ENCODE peak calls at places on chromosome 17, in nine cellular contexts. G is HuH-7.5; R is psoas muscle; C is GM04504; L is CD4-positive, CD25-positive, alpha-beta regulatory T cell; U is KBM-7; B is nucleus accumbens; N is T-helper 2 cell treated with Interferon-gamma antibody and Interleukin-4, amounts not matched to agents 5 μg/mL and 100 μg/mL, for 36 hours; E is Panc1. O is an unnamed sample.

GRCh38 chr17:77736721-77737120 is 221.8 kb upstream of the TNRC6C start:
- DNase-seq in G (no peak), R (no peak), C (no peak), L (no peak), U (no peak), B (no peak), N (no peak), E (no peak), O (no peak)

GRCh38 chr17:21298056-21298982 is 13.8 kb downstream of the MAP2K3 start:
- DNase-seq in G (no peak), R (no peak), C (no peak), L (no peak), U (no peak), B (no peak), N (no peak), E (no peak), O (peak; percentile 19)

GRCh38 chr17:68489919-68490318 is 22.3 kb upstream of the PRKAR1A start:
- DNase-seq in G (no peak), R (peak; percentile 54), C (no peak), L (no peak), U (no peak), B (no peak), N (no peak), E (no peak), O (no peak)

GRCh38 chr17:64180089-64180488 is 50.1 kb upstream of the ERN1 start:
- DNase-seq in G (no peak), R (no peak), C (no peak), L (no peak), U (no peak), B (no peak), N (no peak), E (no peak), O (peak; percentile 86)

GRCh38 chr17:77465358-77466041 is 324.7 kb downstream of the SEC14L1 start:
- DNase-seq in G (no peak), R (peak; percentile 53), C (no peak), L (peak; percentile 61), U (peak; percentile 94), B (no peak), N (peak; percentile 76), E (no peak), O (peak; percentile 97)

GRCh38 chr17:41775394-41776226 is 10.9 kb downstream of the JUP start:
- DNase-seq in G (no peak), R (no peak), C (no peak), L (no peak), U (no peak), B (peak; percentile 70), N (no peak), E (no peak), O (no peak)

GRCh38 chr17:17738901-17739300 is 57.6 kb downstream of the RAI1 start:
- DNase-seq in G (no peak), R (no peak), C (no peak), L (no peak), U (no peak), B (peak; percentile 28), N (no peak), E (no peak), O (no peak)

GRCh38 chr17:49971848-49972485 is 3.0 kb downstream of the DLX4 start:
- DNase-seq in G (no peak), R (no peak), C (no peak), L (no peak), U (no peak), B (no peak), N (no peak), E (no peak), O (peak; percentile 86)

GRCh38 chr17:21191698-21192097 is 22.3 kb downstream of the TMEM11 start:
- DNase-seq in G (no peak), R (no peak), C (no peak), L (no peak), U (no peak), B (no peak), N (no peak), E (no peak), O (no peak)

GRCh38 chr17:16425698-16426659 is 10.6 kb downstream of the TRPV2 start:
- DNase-seq in G (no peak), R (no peak), C (no peak), L (no peak), U (no peak), B (no peak), N (no peak), E (no peak), O (no peak)

GRCh38 chr17:68909066-68909465 is 46.1 kb downstream of the ABCA8 start:
- DNase-seq in G (no peak), R (peak; percentile 14), C (peak; percentile 89), L (no peak), U (peak; percentile 92), B (no peak), N (no peak), E (no peak), O (peak; percentile 86)

GRCh38 chr17:72408122-72408382 is 287.2 kb downstream of the SOX9 start:
- DNase-seq in G (no peak), R (no peak), C (no peak), L (no peak), U (no peak), B (no peak), N (no peak), E (no peak), O (no peak)

GRCh38 chr17:47692137-47692894 is 1.6 kb upstream of the TBKBP1 start:
- DNase-seq in G (no peak), R (no peak), C (no peak), L (no peak), U (no peak), B (no peak), N (no peak), E (no peak), O (no peak)

GRCh38 chr17:32517982-32518381 is 31.2 kb downstream of the CDK5R1 start:
- DNase-seq in G (no peak), R (peak; percentile 32), C (no peak), L (no peak), U (no peak), B (no peak), N (no peak), E (no peak), O (no peak)

GRCh38 chr17:45782889-45783592 is 1.1 kb upstream of the CRHR1 start:
- DNase-seq in G (no peak), R (peak; percentile 35), C (no peak), L (no peak), U (peak; percentile 37), B (no peak), N (peak; percentile 30), E (no peak), O (no peak)

GRCh38 chr17:83203073-83203471 is 123.7 kb downstream of the METRNL start:
- DNase-seq in G (no peak), R (peak; percentile 72), C (peak; percentile 97), L (no peak), U (no peak), B (no peak), N (peak; percentile 13), E (no peak), O (peak; percentile 90)

GRCh38 chr17:37261286-37261685 is 114.5 kb upstream of the C17orf78 start:
- DNase-seq in G (no peak), R (no peak), C (no peak), L (no peak), U (peak; percentile 25), B (no peak), N (no peak), E (no peak), O (peak; percentile 16)

GRCh38 chr17:57614742-57615141 is 130.4 kb downstream of the CCDC182 start:
- DNase-seq in G (no peak), R (no peak), C (no peak), L (no peak), U (no peak), B (no peak), N (no peak), E (no peak), O (no peak)

GRCh38 chr17:50691550-50692447 is 15.9 kb downstream of the ANKRD40 start:
- DNase-seq in G (no peak), R (no peak), C (no peak), L (no peak), U (no peak), B (no peak), N (no peak), E (no peak), O (no peak)

GRCh38 chr17:44186307-44187130 is at the start of gene TMUB2:
- DNase-seq in G (peak; percentile 96), R (peak; percentile 98), C (peak; percentile 99), L (peak; percentile 98), U (peak; percentile 99), B (peak; percentile 99), N (peak; percentile 99), E (peak; percentile 89), O (peak; percentile 98)

O was measured in NB4.